ENCODE peak calls at places on chromosomes 12 and 14, in seven cellular contexts. V is neural progenitor cell, X is GM12865, O is left lung, C is psoas muscle, E is astrocyte of the spinal cord, N is ovary. Y is an unnamed sample.

GRCh38 chr12:126353604-126354003 is 1288.4 kb downstream of the AACS start:
- DNase-seq in V (no peak), X (no peak), O (no peak), C (no peak), E (peak; percentile 64), N (no peak), Y (peak; percentile 72)

GRCh38 chr12:52971701-52972329 is 22.9 kb downstream of the KRT18 start:
- DNase-seq in V (peak; percentile 47), X (no peak), O (no peak), C (no peak), E (peak; percentile 56), N (no peak), Y (peak; percentile 73)

GRCh38 chr12:116903818-116904217 is 6.9 kb upstream of the FBXW8 start:
- DNase-seq in V (no peak), X (no peak), O (no peak), C (no peak), E (no peak), N (no peak), Y (no peak)

GRCh38 chr14:84969501-84969900 is 560.4 kb upstream of the FLRT2 start:
- DNase-seq in V (no peak), X (no peak), O (peak; percentile 37), C (no peak), E (no peak), N (no peak), Y (no peak)

GRCh38 chr14:71319646-71320045 is 412.4 kb downstream of the PCNX1 start:
- DNase-seq in V (peak; percentile 35), X (peak; percentile 55), O (no peak), C (no peak), E (no peak), N (no peak), Y (peak; percentile 48)

GRCh38 chr14:74848768-74849167 is 27.2 kb downstream of the PROX2 start:
- DNase-seq in V (no peak), X (no peak), O (no peak), C (no peak), E (no peak), N (no peak), Y (peak; percentile 52)

GRCh38 chr12:23753627-23754358 is 195.7 kb downstream of the SOX5 start:
- DNase-seq in V (peak; percentile 70), X (no peak), O (no peak), C (no peak), E (no peak), N (no peak), Y (no peak)

GRCh38 chr14:60652674-60653387 is 3.6 kb upstream of the SIX1 start:
- DNase-seq in V (peak; percentile 53), X (no peak), O (peak; percentile 67), C (no peak), E (no peak), N (no peak), Y (no peak)

GRCh38 chr12:118377891-118378470 is 1.6 kb downstream of the SUDS3 start:
- DNase-seq in V (peak; percentile 50), X (peak; percentile 64), O (no peak), C (peak; percentile 56), E (peak; percentile 65), N (peak; percentile 71), Y (peak; percentile 71)

GRCh38 chr14:92686763-92687427 is 61.5 kb downstream of the LGMN start:
- DNase-seq in V (peak; percentile 92), X (peak; percentile 62), O (peak; percentile 92), C (peak; percentile 77), E (peak; percentile 63), N (peak; percentile 90), Y (peak; percentile 56)

GRCh38 chr14:54579606-54580005 is 12.7 kb downstream of the SAMD4A start:
- DNase-seq in V (no peak), X (no peak), O (no peak), C (no peak), E (no peak), N (no peak), Y (peak; percentile 62)

GRCh38 chr12:115661103-115661502 is 616.4 kb downstream of the MED13L start:
- DNase-seq in V (no peak), X (no peak), O (no peak), C (no peak), E (peak; percentile 21), N (no peak), Y (peak; percentile 83)

GRCh38 chr12:88309546-88309945 is 167.4 kb downstream of the TMTC3 start:
- DNase-seq in V (no peak), X (no peak), O (no peak), C (no peak), E (peak; percentile 72), N (no peak), Y (peak; percentile 74)

GRCh38 chr12:4643747-4644146 is 5.1 kb downstream of the AKAP3 start:
- DNase-seq in V (no peak), X (peak; percentile 60), O (no peak), C (no peak), E (no peak), N (no peak), Y (no peak)

GRCh38 chr12:39935839-39936238 is 170.0 kb downstream of the SLC2A13 start:
- DNase-seq in V (no peak), X (no peak), O (no peak), C (no peak), E (no peak), N (no peak), Y (no peak)

GRCh38 chr12:119180380-119181040 is 1.8 kb downstream of the HSPB8 start:
- DNase-seq in V (no peak), X (no peak), O (no peak), C (peak; percentile 74), E (peak; percentile 43), N (peak; percentile 43), Y (peak; percentile 74)

GRCh38 chr12:2415568-2415944 is 362.8 kb downstream of the CACNA1C start:
- DNase-seq in V (no peak), X (no peak), O (no peak), C (no peak), E (no peak), N (no peak), Y (no peak)

GRCh38 chr12:125187780-125188741 is 122.8 kb downstream of the AACS start:
- DNase-seq in V (peak; percentile 65), X (no peak), O (no peak), C (no peak), E (peak; percentile 20), N (no peak), Y (peak; percentile 33)

GRCh38 chr14:85483037-85483436 is 46.9 kb upstream of the FLRT2 start:
- DNase-seq in V (no peak), X (no peak), O (no peak), C (no peak), E (no peak), N (no peak), Y (peak; percentile 54)

GRCh38 chr14:99143126-99143525 is 128.9 kb downstream of the BCL11B start:
- DNase-seq in V (no peak), X (no peak), O (no peak), C (no peak), E (no peak), N (no peak), Y (no peak)

GRCh38 chr12:53618340-53618739 is 7.8 kb downstream of the ATF7 start:
- DNase-seq in V (no peak), X (no peak), O (no peak), C (no peak), E (no peak), N (no peak), Y (peak; percentile 36)

GRCh38 chr14:37024166-37024565 is 148.2 kb downstream of the SLC25A21 start:
- DNase-seq in V (no peak), X (no peak), O (no peak), C (no peak), E (no peak), N (no peak), Y (no peak)
- TF ChIP-seq CTCF in V (peak; percentile 42), X (no peak), O (no peak), C (no peak), E (no peak), N (no peak), Y (no peak)

DNA sequence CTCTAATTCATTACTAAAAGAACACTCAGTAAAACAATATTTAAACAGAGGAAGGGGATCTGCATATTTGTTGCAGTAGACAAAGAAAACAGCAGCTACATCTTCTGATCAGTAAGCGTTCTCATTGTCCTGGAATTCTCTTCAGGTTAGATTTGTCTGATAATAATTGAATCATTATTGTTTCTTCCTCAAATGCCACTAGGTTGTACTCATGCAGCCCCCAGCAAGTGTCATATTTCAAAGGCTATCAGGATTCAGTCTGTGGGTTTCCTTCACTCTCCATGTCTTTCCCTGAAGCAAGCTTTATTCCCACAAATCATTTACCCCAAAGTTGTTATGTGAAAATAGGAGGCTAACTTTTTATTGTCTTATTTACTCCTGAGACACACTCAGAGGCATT is 14.7 kb downstream of the PIK3C2G start:
- DNase-seq in V (no peak), X (no peak), O (no peak), C (no peak), E (peak; percentile 37), N (no peak), Y (no peak)
- H3K4me3 ChIP-seq in V (no peak overlapping the region), X (no peak overlapping the region), O (no peak overlapping the region), C (no peak overlapping the region), E (no peak overlapping the region), N (no peak overlapping the region), Y (no peak overlapping the region)

GRCh38 chr12:109600995-109601394 is 27.4 kb downstream of the MVK start:
- DNase-seq in V (no peak), X (no peak), O (no peak), C (no peak), E (no peak), N (no peak), Y (no peak)
- TF ChIP-seq CTCF in V (no peak), X (no peak), O (no peak), C (no peak), E (no peak), N (no peak), Y (no peak)

GRCh38 chr14:91245029-91245428 is 525 bp upstream of the GPR68 start:
- DNase-seq in V (no peak), X (no peak), O (no peak), C (no peak), E (no peak), N (no peak), Y (no peak)

GRCh38 chr14:91241848-91242247 is 2.7 kb downstream of the GPR68 start:
- DNase-seq in V (no peak), X (peak; percentile 82), O (no peak), C (no peak), E (no peak), N (no peak), Y (no peak)

GRCh38 chr14:91244501-91244901 is at the start of gene GPR68:
- DNase-seq in V (peak; percentile 71), X (no peak), O (peak; percentile 79), C (peak; percentile 53), E (peak; percentile 74), N (no peak), Y (peak; percentile 78)

GRCh38 chr14:91242635-91243034 is 1.9 kb downstream of the GPR68 start:
- DNase-seq in V (no peak), X (no peak), O (no peak), C (no peak), E (no peak), N (no peak), Y (no peak)

DNA sequence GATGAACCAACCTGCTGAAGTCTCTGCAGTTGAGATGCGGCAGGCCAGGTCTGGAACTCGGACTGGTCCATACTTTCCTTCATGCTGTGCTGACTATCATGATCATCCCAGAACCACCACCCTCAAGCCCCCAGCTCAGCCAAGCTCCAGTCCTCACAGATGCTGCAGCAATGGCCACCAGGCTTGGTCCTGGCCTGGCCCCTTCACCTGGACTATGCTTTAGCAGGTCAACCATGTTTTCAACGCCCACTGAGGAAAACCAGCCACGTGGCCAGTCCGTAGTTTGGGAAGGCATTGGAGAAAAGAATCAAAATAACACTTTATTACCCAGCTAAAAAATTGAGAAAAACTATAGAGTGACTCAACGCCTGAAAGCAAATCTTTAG is 1.4 kb downstream of the GPR68 start:
- DNase-seq in V (no peak), X (no peak), O (no peak), C (no peak), E (no peak), N (no peak), Y (no peak)
- H3K4me3 ChIP-seq in V (no peak overlapping the region), X (peak overlapping the region; percentile 40), O (no peak overlapping the region), C (no peak overlapping the region), E (no peak overlapping the region), N (no peak overlapping the region), Y (peak overlapping the region; percentile 33)

GRCh38 chr12:64558754-64559153 is 51.5 kb upstream of the RASSF3 start:
- DNase-seq in V (no peak), X (no peak), O (no peak), C (no peak), E (no peak), N (no peak), Y (no peak)
- TF ChIP-seq CTCF in V (no peak), X (no peak), O (no peak), C (no peak), E (no peak), N (no peak), Y (no peak)

Y was measured in fibroblast of the aortic adventitia.